ENCODE peak calls at places on chromosomes 7 and 10, in seven cellular contexts. N is H9, M is adipocyte, O is endothelial cell of umbilical vein, Q is Karpas-422, F is colonic mucosa, P is HCT116. X is an unnamed sample.

GRCh38 chr7:20647051-20647450 is 31.6 kb downstream of the ABCB5 start:
- DNase-seq in P (no peak), N (no peak), M (no peak), F (no peak), O (no peak), Q (no peak), X (no peak)

GRCh38 chr7:106260136-106260561 is 24.6 kb downstream of the NAMPT start:
- DNase-seq in F (no peak), N (no peak), Q (no peak), P (no peak), O (no peak), M (no peak), X (no peak)

GRCh38 chr10:100864981-100865380 is 47.8 kb upstream of the SLF2 start:
- DNase-seq in O (no peak), F (no peak), N (no peak), Q (no peak), M (no peak), P (no peak), X (no peak)

GRCh38 chr7:128136215-128136597 is 104.9 kb upstream of the LEP start:
- DNase-seq in F (no peak), M (no peak), Q (no peak), P (no peak), N (peak), O (no peak), X (no peak)

GRCh38 chr10:86224354-86225097 is 142.1 kb downstream of the GRID1 start:
- DNase-seq in P (no peak), M (no peak), Q (no peak), N (no peak), O (no peak), F (no peak), X (no peak)

GRCh38 chr10:33643042-33643441 is 308.6 kb upstream of the NRP1 start:
- DNase-seq in O (no peak), F (no peak), M (peak), P (no peak), Q (no peak), N (no peak), X (no peak)

GRCh38 chr7:130356760-130357611 is 12.4 kb downstream of the CPA5 start:
- DNase-seq in O (no peak), F (no peak), M (peak), P (peak), Q (no peak), N (no peak), X (no peak)

GRCh38 chr10:71533936-71534335 is 137.2 kb downstream of the CDH23 start:
- DNase-seq in F (no peak), N (no peak), P (no peak), O (no peak), Q (no peak), M (no peak), X (no peak)

GRCh38 chr10:76764177-76764576 is 873.4 kb downstream of the KCNMA1 start:
- DNase-seq in O (no peak), P (no peak), N (no peak), M (no peak), F (no peak), Q (no peak), X (no peak)

GRCh38 chr7:35624299-35625186 is 70.4 kb downstream of the HERPUD2 start:
- DNase-seq in N (peak), Q (peak), F (no peak), P (peak), M (peak), O (peak), X (peak)

GRCh38 chr7:144513332-144513731 is 109.8 kb upstream of the NOBOX start:
- DNase-seq in O (peak), Q (peak), N (no peak), F (no peak), M (no peak), P (peak), X (no peak)

GRCh38 chr10:71748671-71749191 is 24.6 kb downstream of the VSIR start:
- DNase-seq in O (peak), P (no peak), F (peak), M (no peak), N (peak), Q (peak), X (no peak)

GRCh38 chr10:23081891-23082290 is 13.5 kb upstream of the MSRB2 start:
- DNase-seq in O (peak), Q (peak), P (peak), F (no peak), N (no peak), M (no peak), X (no peak)

GRCh38 chr10:46525824-46526681 is 30.4 kb downstream of the GPRIN2 start:
- DNase-seq in Q (no peak), F (no peak), N (no peak), P (peak), M (no peak), O (no peak), X (no peak)

DNA sequence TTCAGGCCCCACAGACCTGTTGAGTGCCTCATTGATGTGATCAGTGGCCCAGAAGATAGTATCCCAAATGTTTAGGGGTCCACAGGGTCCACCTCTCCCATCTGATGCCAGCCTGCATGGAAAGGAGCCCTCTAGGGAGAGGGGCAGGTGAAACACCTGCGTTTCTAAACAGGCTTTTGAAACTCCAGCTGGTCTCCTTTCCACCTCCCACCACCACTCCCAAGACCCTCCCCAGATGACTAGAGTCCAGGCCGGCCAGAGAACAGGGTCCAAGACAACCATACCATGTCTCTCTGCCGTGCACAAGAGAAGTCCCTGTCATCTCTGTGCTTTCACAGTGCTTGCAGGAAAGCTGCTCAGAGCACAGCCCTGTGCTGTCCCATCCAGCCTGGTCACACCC is 105.0 kb upstream of the NANOS1 start:
- DNase-seq in O (no peak), M (no peak), N (no peak), P (no peak), Q (no peak), F (no peak), X (no peak)
- H3K9ac ChIP-seq in O (no peak), M (no peak), N (no peak), P (no peak), Q (no peak), F (no peak), X (no peak)

GRCh38 chr7:135616136-135616535 is 46.2 kb upstream of the STMP1 start:
- DNase-seq in N (no peak), M (no peak), F (no peak), P (no peak), O (no peak), Q (no peak), X (no peak)

GRCh38 chr7:135617781-135618180 is 44.5 kb upstream of the STMP1 start:
- DNase-seq in M (no peak), N (no peak), Q (no peak), P (no peak), O (no peak), F (no peak), X (no peak)

GRCh38 chr7:135618510-135618909 is 43.8 kb upstream of the STMP1 start:
- DNase-seq in Q (no peak), N (no peak), O (no peak), F (no peak), P (no peak), M (no peak), X (no peak)

GRCh38 chr7:135620980-135621850 is 41.1 kb upstream of the STMP1 start:
- DNase-seq in Q (peak), O (peak), F (peak), P (peak), N (no peak), M (peak), X (peak)

GRCh38 chr7:135620447-135620846 is 41.9 kb upstream of the STMP1 start:
- DNase-seq in M (peak), Q (no peak), O (no peak), F (no peak), P (no peak), N (no peak), X (no peak)
- H3K9ac ChIP-seq in M (peak), Q (no peak), O (no peak), F (no peak), P (no peak), N (no peak), X (no peak)

GRCh38 chr7:39908141-39908540 is 41.9 kb upstream of the CDK13 start:
- DNase-seq in F (no peak), P (no peak), M (no peak), O (no peak), Q (no peak), N (no peak), X (no peak)
- H3K9ac ChIP-seq in F (no peak), P (no peak), M (no peak), O (no peak), Q (no peak), N (no peak), X (no peak)

GRCh38 chr10:16436758-16437539 is at the start of gene PTER:
- DNase-seq in M (peak), Q (peak), F (peak), N (peak), O (peak), P (peak), X (peak)
- H3K9ac ChIP-seq in M (peak), Q (peak), F (peak), N (peak), O (peak), P (peak), X (peak)

GRCh38 chr7:104933022-104933421 is 81.0 kb upstream of the KMT2E start:
- DNase-seq in F (peak), M (no peak), Q (no peak), N (no peak), O (no peak), P (no peak), X (no peak)
- H3K9ac ChIP-seq in F (no peak), M (no peak), Q (no peak), N (no peak), O (no peak), P (no peak), X (no peak)

GRCh38 chr7:28329616-28330373 is 82.5 kb upstream of the CREB5 start:
- DNase-seq in O (no peak), P (no peak), M (no peak), F (no peak), Q (peak), N (no peak), X (no peak)
- H3K9ac ChIP-seq in O (no peak), P (no peak), M (no peak), F (no peak), Q (no peak), N (no peak), X (no peak)

DNA sequence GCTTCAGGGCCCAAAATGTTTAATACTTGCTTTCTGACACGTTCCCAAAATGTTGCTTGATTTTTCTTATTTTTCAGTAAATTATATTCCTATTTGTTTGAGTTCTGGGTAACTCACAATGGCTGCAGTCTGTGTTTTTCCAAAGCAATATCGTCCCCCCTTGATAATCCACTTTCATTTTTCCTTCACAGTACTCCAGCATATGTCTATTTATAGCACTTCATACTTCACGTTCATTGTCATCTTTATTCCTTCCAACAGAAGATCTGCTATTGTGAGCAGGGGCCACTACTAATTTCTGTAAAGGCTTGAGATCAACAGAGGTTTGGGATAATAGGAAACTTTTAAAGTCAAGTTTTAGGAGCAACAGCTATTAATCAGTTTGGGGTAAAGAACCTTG is 11.6 kb downstream of the CPEB3 start:
- DNase-seq in Q (no peak), N (no peak), P (no peak), M (no peak), O (peak), F (no peak), X (no peak)
- H3K9ac ChIP-seq in Q (no peak), N (no peak), P (no peak), M (peak), O (no peak), F (no peak), X (no peak)

X was measured in SK-N-MC.